ENCODE peak calls at places on chromosomes 5 and 9, in seven cellular contexts. G, E, S, X, B, N and Q are unnamed samples.

GRCh38 chr9:3288686-3289085 is 237.1 kb downstream of the RFX3 start:
- DNase-seq in B (no peak), G (no peak), N (no peak), X (no peak), S (no peak), E (no peak), Q (no peak)

GRCh38 chr5:33457124-33457523 is 16.4 kb downstream of the TARS1 start:
- DNase-seq in E (no peak), G (no peak), B (no peak), S (no peak), N (no peak), X (no peak), Q (no peak)

GRCh38 chr5:172830876-172831662 is 3.0 kb upstream of the ERGIC1 start:
- DNase-seq in G (no peak), E (peak; percentile 90), N (peak; percentile 88), S (no peak), X (no peak), B (peak; percentile 97), Q (peak; percentile 83)

GRCh38 chr5:172504736-172505402 is 50.5 kb upstream of the SH3PXD2B start:
- DNase-seq in X (no peak), G (no peak), N (no peak), B (no peak), S (no peak), E (no peak), Q (no peak)

GRCh38 chr5:11918463-11919045 is 14.3 kb upstream of the CTNND2 start:
- DNase-seq in S (no peak), E (no peak), B (no peak), G (no peak), X (no peak), N (no peak), Q (no peak)

GRCh38 chr5:60945760-60946253 is 802 bp downstream of the NDUFAF2 start:
- DNase-seq in N (peak; percentile 66), B (peak; percentile 64), G (peak; percentile 37), E (peak; percentile 59), S (no peak), X (no peak), Q (peak; percentile 75)

GRCh38 chr5:168244838-168245555 is 46.4 kb upstream of the WWC1 start:
- DNase-seq in S (no peak), E (no peak), B (no peak), G (no peak), N (no peak), X (peak; percentile 18), Q (no peak)

GRCh38 chr5:122262107-122262506 is 49.9 kb upstream of the SNCAIP start:
- DNase-seq in X (no peak), N (peak; percentile 75), S (no peak), B (peak; percentile 82), G (no peak), E (peak; percentile 23), Q (peak; percentile 43)

GRCh38 chr5:24110019-24110615 is 534.7 kb downstream of the CDH10 start:
- DNase-seq in N (peak; percentile 26), X (no peak), G (peak; percentile 32), S (no peak), B (peak; percentile 15), E (peak; percentile 13), Q (peak; percentile 16)

GRCh38 chr9:26863074-26863473 is 29.5 kb downstream of the CAAP1 start:
- DNase-seq in S (no peak), X (no peak), E (peak; percentile 23), B (peak; percentile 42), N (peak; percentile 52), G (no peak), Q (no peak)

GRCh38 chr9:35490155-35490909 is 421 bp downstream of the RUSC2 start:
- DNase-seq in S (peak; percentile 52), N (no peak), X (no peak), E (no peak), G (peak; percentile 27), B (no peak), Q (peak; percentile 34)

GRCh38 chr5:114390431-114390830 is 28.6 kb downstream of the KCNN2 start:
- DNase-seq in S (no peak), B (no peak), N (no peak), X (no peak), E (no peak), G (no peak), Q (no peak)

GRCh38 chr9:93620881-93621820 is 44.8 kb downstream of the PHF2 start:
- DNase-seq in S (no peak), N (no peak), X (no peak), G (no peak), E (no peak), B (no peak), Q (no peak)

GRCh38 chr5:171840066-171840465 is 54.4 kb downstream of the SMIM23 start:
- DNase-seq in N (no peak), G (no peak), E (no peak), X (peak; percentile 23), S (no peak), B (no peak), Q (no peak)

GRCh38 chr5:145062280-145062679 is 772.9 kb downstream of the PRELID2 start:
- DNase-seq in B (peak; percentile 22), X (no peak), E (peak; percentile 45), S (no peak), G (no peak), N (peak; percentile 9), Q (no peak)

GRCh38 chr9:17481565-17481964 is 97.3 kb upstream of the SH3GL2 start:
- DNase-seq in S (no peak), B (no peak), N (no peak), G (no peak), X (no peak), E (no peak), Q (no peak)

GRCh38 chr9:132923346-132923902 is 21.0 kb downstream of the TSC1 start:
- DNase-seq in E (no peak), G (no peak), B (no peak), S (no peak), X (no peak), N (no peak), Q (no peak)

GRCh38 chr5:10663531-10664183 is 97.4 kb downstream of the DAP start:
- DNase-seq in N (peak; percentile 55), B (peak; percentile 29), E (peak; percentile 38), G (no peak), X (no peak), S (no peak), Q (peak; percentile 67)

GRCh38 chr9:37963936-37964739 is 60.2 kb upstream of the SLC25A51 start:
- DNase-seq in B (peak; percentile 97), G (no peak), E (peak; percentile 99), N (peak; percentile 97), X (no peak), S (peak; percentile 85), Q (peak; percentile 88)

GRCh38 chr5:53368966-53369605 is 111.3 kb upstream of the FST start:
- DNase-seq in S (no peak), B (peak; percentile 43), G (no peak), N (no peak), E (no peak), X (no peak), Q (no peak)

GRCh38 chr5:36447776-36448175 is 146.1 kb upstream of the RANBP3L start:
- DNase-seq in G (no peak), N (no peak), E (no peak), S (no peak), X (no peak), B (no peak), Q (no peak)

GRCh38 chr5:1396029-1396816 is 49.0 kb downstream of the SLC6A3 start:
- DNase-seq in S (peak; percentile 14), B (no peak), G (no peak), N (peak; percentile 8), E (no peak), X (no peak), Q (no peak)

GRCh38 chr9:131608469-131609115 is 63.3 kb downstream of the PRRT1B start:
- DNase-seq in B (peak; percentile 88), G (peak; percentile 89), N (peak; percentile 93), E (peak; percentile 85), X (no peak), S (peak; percentile 69), Q (peak; percentile 82)

GRCh38 chr9:33165263-33166151 is 1.6 kb downstream of the B4GALT1 start:
- DNase-seq in B (peak; percentile 91), X (peak; percentile 78), N (peak; percentile 88), S (no peak), E (peak; percentile 58), G (peak; percentile 45), Q (peak; percentile 89)

GRCh38 chr5:87184544-87184943 is 83.1 kb upstream of the RASA1 start:
- DNase-seq in B (no peak), X (no peak), N (no peak), S (no peak), G (no peak), E (no peak), Q (no peak)

GRCh38 chr5:141175933-141176332 is 1.7 kb upstream of the PCDHB8 start:
- DNase-seq in N (no peak), G (no peak), X (no peak), B (no peak), E (no peak), S (no peak), Q (no peak)

DNA sequence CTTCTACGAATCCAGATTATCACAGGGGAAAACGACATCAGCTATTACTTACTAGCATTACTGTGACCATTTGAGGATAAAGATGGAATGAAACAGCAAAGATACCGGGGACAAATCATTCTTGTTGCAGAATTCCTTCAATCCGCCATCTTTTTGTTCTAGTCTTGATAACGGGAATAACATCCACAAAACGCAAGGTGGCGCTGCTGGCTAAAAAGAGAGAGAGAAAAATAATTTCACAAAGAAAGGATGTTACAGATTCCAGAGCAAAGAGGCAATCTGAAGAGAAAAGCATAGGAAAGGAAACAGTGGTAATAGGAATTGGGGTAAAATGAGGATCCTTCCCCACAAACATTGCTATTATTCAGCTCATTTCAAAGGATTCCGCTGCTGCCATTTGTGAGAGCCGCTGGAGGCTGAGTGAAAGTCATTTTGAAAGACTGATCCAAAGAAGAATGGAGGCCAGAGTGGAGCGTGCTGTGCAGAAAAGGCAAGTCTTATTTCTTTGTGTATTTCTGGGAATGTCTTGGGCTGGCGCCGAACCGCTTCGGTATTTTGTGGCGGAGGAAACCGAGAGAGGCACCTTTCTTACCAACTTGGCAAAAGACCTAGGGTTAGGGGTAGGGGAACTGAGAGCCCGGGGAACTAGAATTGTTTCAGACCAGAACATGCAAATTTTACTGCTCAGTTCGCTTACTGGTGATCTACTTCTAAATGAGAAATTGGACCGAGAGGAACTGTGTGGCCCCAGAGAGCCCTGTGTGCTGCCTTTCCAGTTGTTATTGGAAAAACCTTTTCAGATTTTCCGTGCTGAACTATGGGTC is at the start of gene PCDHB7:
- DNase-seq in S (no peak), E (peak; percentile 7), X (no peak), G (peak; percentile 24), B (peak; percentile 45), N (peak; percentile 17), Q (peak; percentile 1)
- H3K4me3 ChIP-seq in S (peak within 1 kb of the TSS; percentile 13), E (no peak within 1 kb of the TSS), X (no peak within 1 kb of the TSS), G (no peak within 1 kb of the TSS), B (no peak within 1 kb of the TSS), N (no peak within 1 kb of the TSS), Q (no peak within 1 kb of the TSS)

GRCh38 chr5:140347382-140347781 is 979 bp upstream of the HBEGF start:
- DNase-seq in B (no peak), G (no peak), S (no peak), X (no peak), E (no peak), N (no peak), Q (no peak)
- H3K4me3 ChIP-seq in B (no peak overlapping the region), G (no peak overlapping the region), S (no peak overlapping the region), X (no peak overlapping the region), E (no peak overlapping the region), N (no peak overlapping the region), Q (no peak overlapping the region)

GRCh38 chr5:95619518-95620029 is 313 bp upstream of the GPR150 start:
- DNase-seq in G (no peak), E (no peak), N (no peak), X (no peak), B (no peak), S (no peak), Q (no peak)
- H3K4me3 ChIP-seq in G (peak overlapping the region; percentile 53), E (peak overlapping the region; percentile 45), N (peak overlapping the region; percentile 66), X (peak overlapping the region; percentile 76), B (peak overlapping the region; percentile 52), S (peak overlapping the region; percentile 70), Q (peak overlapping the region; percentile 54)

GRCh38 chr9:95462419-95463121 is 54.2 kb downstream of the PTCH1 start:
- DNase-seq in E (peak; percentile 87), N (peak; percentile 90), G (peak; percentile 84), X (peak; percentile 94), B (peak; percentile 79), S (no peak), Q (peak; percentile 95)
- H3K4me3 ChIP-seq in E (peak overlapping the region; percentile 21), N (peak overlapping the region; percentile 44), G (peak overlapping the region; percentile 15), X (peak overlapping the region; percentile 39), B (peak overlapping the region; percentile 42), S (peak overlapping the region; percentile 23), Q (peak overlapping the region; percentile 26)